ENCODE peak calls at places on chromosomes 12 and 14, in seven cellular contexts. One of them, this sample, is unnamed.

GRCh38 chr12:115405471-115405860 is 721.5 kb upstream of the TBX3 start:
- DNase-seq in HepG2: no peak
- DNase-seq in sigmoid colon: no peak
- DNase-seq in upper lobe of left lung: no peak
- DNase-seq in transverse colon: no peak
- DNase-seq in SK-N-SH: no peak
- DNase-seq in suprapubic skin: no peak
- DNase-seq in this sample: no peak

GRCh38 chr12:46377678-46378077 is 5.1 kb upstream of the SLC38A2 start:
- DNase-seq in HepG2: no peak
- DNase-seq in sigmoid colon: no peak
- DNase-seq in upper lobe of left lung: no peak
- DNase-seq in transverse colon: no peak
- DNase-seq in SK-N-SH: no peak
- DNase-seq in suprapubic skin: no peak
- DNase-seq in this sample: no peak

GRCh38 chr14:35898217-35898775 is 72.2 kb downstream of the BRMS1L start:
- DNase-seq in HepG2: no peak
- DNase-seq in sigmoid colon: no peak
- DNase-seq in upper lobe of left lung: no peak
- DNase-seq in transverse colon: no peak
- DNase-seq in SK-N-SH: no peak
- DNase-seq in suprapubic skin: no peak
- DNase-seq in this sample: no peak

GRCh38 chr12:56165369-56165768 is 7.2 kb downstream of the MYL6 start:
- DNase-seq in HepG2: no peak
- DNase-seq in sigmoid colon: no peak
- DNase-seq in upper lobe of left lung: peak; percentile 63
- DNase-seq in transverse colon: no peak
- DNase-seq in SK-N-SH: no peak
- DNase-seq in suprapubic skin: no peak
- DNase-seq in this sample: no peak

GRCh38 chr14:76993743-76994142 is 34.8 kb downstream of the IRF2BPL start:
- DNase-seq in HepG2: no peak
- DNase-seq in sigmoid colon: no peak
- DNase-seq in upper lobe of left lung: no peak
- DNase-seq in transverse colon: no peak
- DNase-seq in SK-N-SH: peak; percentile 76
- DNase-seq in suprapubic skin: no peak
- DNase-seq in this sample: no peak

GRCh38 chr12:67648306-67649164 is at the start of gene DYRK2:
- DNase-seq in HepG2: peak; percentile 29
- DNase-seq in sigmoid colon: peak; percentile 90
- DNase-seq in upper lobe of left lung: peak; percentile 97
- DNase-seq in transverse colon: peak; percentile 85
- DNase-seq in SK-N-SH: peak; percentile 94
- DNase-seq in suprapubic skin: peak; percentile 83
- DNase-seq in this sample: peak; percentile 82

GRCh38 chr14:104351849-104352492 is 213.6 kb downstream of the KIF26A start:
- DNase-seq in HepG2: no peak
- DNase-seq in sigmoid colon: no peak
- DNase-seq in upper lobe of left lung: no peak
- DNase-seq in transverse colon: peak; percentile 1
- DNase-seq in SK-N-SH: no peak
- DNase-seq in suprapubic skin: no peak
- DNase-seq in this sample: no peak

GRCh38 chr12:29066061-29066588 is 83.0 kb upstream of the FAR2 start:
- DNase-seq in HepG2: no peak
- DNase-seq in sigmoid colon: peak; percentile 70
- DNase-seq in upper lobe of left lung: no peak
- DNase-seq in transverse colon: no peak
- DNase-seq in SK-N-SH: no peak
- DNase-seq in suprapubic skin: no peak
- DNase-seq in this sample: no peak

GRCh38 chr12:115375188-115375991 is 691.4 kb upstream of the TBX3 start:
- DNase-seq in HepG2: peak; percentile 28
- DNase-seq in sigmoid colon: no peak
- DNase-seq in upper lobe of left lung: no peak
- DNase-seq in transverse colon: no peak
- DNase-seq in SK-N-SH: no peak
- DNase-seq in suprapubic skin: no peak
- DNase-seq in this sample: no peak

GRCh38 chr12:89707992-89708792 is 446 bp downstream of the ATP2B1 start:
- DNase-seq in HepG2: no peak
- DNase-seq in sigmoid colon: peak; percentile 79
- DNase-seq in upper lobe of left lung: peak; percentile 92
- DNase-seq in transverse colon: peak; percentile 47
- DNase-seq in SK-N-SH: peak; percentile 56
- DNase-seq in suprapubic skin: peak; percentile 82
- DNase-seq in this sample: peak; percentile 36

GRCh38 chr14:38350102-38350501 is 94.2 kb upstream of the CLEC14A start:
- DNase-seq in HepG2: no peak
- DNase-seq in sigmoid colon: no peak
- DNase-seq in upper lobe of left lung: no peak
- DNase-seq in transverse colon: no peak
- DNase-seq in SK-N-SH: no peak
- DNase-seq in suprapubic skin: no peak
- DNase-seq in this sample: no peak

GRCh38 chr12:112164326-112164660 is 38.9 kb downstream of the TRAFD1 start:
- DNase-seq in HepG2: no peak
- DNase-seq in sigmoid colon: peak; percentile 42
- DNase-seq in upper lobe of left lung: no peak
- DNase-seq in transverse colon: no peak
- DNase-seq in SK-N-SH: no peak
- DNase-seq in suprapubic skin: peak; percentile 32
- DNase-seq in this sample: no peak

GRCh38 chr14:24984846-24985589 is 64.9 kb downstream of the STXBP6 start:
- DNase-seq in HepG2: no peak
- DNase-seq in sigmoid colon: peak; percentile 78
- DNase-seq in upper lobe of left lung: no peak
- DNase-seq in transverse colon: peak; percentile 80
- DNase-seq in SK-N-SH: no peak
- DNase-seq in suprapubic skin: no peak
- DNase-seq in this sample: peak; percentile 39

GRCh38 chr14:68279777-68280233 is 460.2 kb downstream of the RAD51B start:
- DNase-seq in HepG2: no peak
- DNase-seq in sigmoid colon: no peak
- DNase-seq in upper lobe of left lung: no peak
- DNase-seq in transverse colon: no peak
- DNase-seq in SK-N-SH: no peak
- DNase-seq in suprapubic skin: no peak
- DNase-seq in this sample: no peak

GRCh38 chr12:114316076-114316475 is 89.9 kb downstream of the TBX5 start:
- DNase-seq in HepG2: no peak
- DNase-seq in sigmoid colon: no peak
- DNase-seq in upper lobe of left lung: no peak
- DNase-seq in transverse colon: no peak
- DNase-seq in SK-N-SH: no peak
- DNase-seq in suprapubic skin: no peak
- DNase-seq in this sample: no peak

GRCh38 chr12:39230086-39230485 is 212.8 kb downstream of the KIF21A start:
- DNase-seq in HepG2: no peak
- DNase-seq in sigmoid colon: no peak
- DNase-seq in upper lobe of left lung: no peak
- DNase-seq in transverse colon: no peak
- DNase-seq in SK-N-SH: no peak
- DNase-seq in suprapubic skin: no peak
- DNase-seq in this sample: no peak

DNA sequence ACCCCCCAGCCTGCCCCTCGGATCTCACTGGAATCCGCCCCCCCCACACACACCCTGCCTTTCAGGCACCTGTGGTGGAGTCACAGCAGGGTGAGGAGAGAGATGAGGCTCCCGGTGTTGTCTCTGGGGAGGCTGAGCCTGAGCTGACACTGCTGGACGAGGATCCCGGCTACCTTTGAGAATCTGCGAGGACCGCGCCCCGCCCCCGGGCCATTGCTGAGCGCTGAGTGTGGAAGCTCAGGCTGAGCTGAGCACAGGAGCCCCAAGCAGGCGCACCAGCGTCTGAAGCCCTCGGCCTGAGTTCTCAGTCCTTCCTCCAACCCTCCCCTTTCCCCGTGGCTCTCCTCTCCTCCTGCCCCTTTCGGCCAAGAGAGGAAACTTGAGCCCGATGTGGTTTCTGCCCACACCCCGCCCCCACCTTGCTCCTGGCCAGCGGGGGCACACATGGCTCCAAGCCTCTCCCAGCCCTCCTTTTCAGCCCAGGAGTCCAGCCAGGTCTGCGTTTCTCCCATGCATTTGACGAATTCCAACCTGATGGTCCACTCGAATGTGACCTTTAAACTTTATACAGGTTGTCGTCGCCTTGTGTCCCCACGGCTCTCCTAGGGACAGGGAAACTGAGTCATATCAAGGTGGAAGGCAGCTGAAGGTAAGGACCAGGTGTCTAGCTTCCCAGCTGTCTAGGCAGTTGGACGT is at the start of gene NFE2:
- DNase-seq in HepG2: peak; percentile 58
- DNase-seq in sigmoid colon: no peak
- DNase-seq in upper lobe of left lung: peak; percentile 92
- DNase-seq in transverse colon: peak; percentile 54
- DNase-seq in SK-N-SH: peak; percentile 49
- DNase-seq in suprapubic skin: no peak
- DNase-seq in this sample: peak; percentile 66
- TF ChIP-seq EP300 in HepG2: no peak
- TF ChIP-seq EP300 in sigmoid colon: no peak
- TF ChIP-seq EP300 in upper lobe of left lung: no peak
- TF ChIP-seq EP300 in transverse colon: no peak
- TF ChIP-seq EP300 in SK-N-SH: no peak
- TF ChIP-seq EP300 in suprapubic skin: no peak
- TF ChIP-seq EP300 in this sample: no peak

DNA sequence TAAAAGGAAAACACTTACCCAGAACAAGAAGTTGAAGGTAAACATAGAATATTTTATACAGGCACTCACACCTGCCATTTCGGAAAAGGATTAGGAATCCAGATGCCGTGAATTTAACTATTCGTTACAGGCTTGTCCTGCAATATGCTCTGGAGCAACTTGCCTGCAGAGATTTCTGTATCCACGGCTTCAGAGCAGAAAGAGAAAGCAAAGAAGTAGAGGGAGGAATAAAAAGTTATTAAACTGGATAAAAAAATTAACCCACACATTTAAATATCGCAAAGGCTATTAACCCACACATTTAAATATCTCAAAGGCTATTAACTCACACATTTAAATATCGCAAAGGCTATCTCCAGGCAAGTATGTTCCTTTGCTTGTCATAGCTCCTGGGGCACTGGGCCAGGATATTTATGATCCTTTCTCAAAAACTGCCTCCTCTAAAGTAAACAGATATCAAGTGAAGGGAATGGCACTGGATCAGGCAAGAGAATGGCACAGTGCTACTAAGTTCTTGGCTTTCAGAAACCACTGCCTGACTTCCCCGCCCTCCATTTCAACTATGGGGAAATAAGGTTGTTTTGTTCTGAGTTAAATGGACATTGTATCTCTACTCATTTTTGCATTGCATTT is at the start of gene TSPAN8:
- DNase-seq in HepG2: peak; percentile 64
- DNase-seq in sigmoid colon: no peak
- DNase-seq in upper lobe of left lung: no peak
- DNase-seq in transverse colon: peak; percentile 77
- DNase-seq in SK-N-SH: no peak
- DNase-seq in suprapubic skin: no peak
- DNase-seq in this sample: peak; percentile 66
- TF ChIP-seq POLR2AphosphoS5 in HepG2: no peak
- TF ChIP-seq POLR2AphosphoS5 in sigmoid colon: no peak
- TF ChIP-seq POLR2AphosphoS5 in upper lobe of left lung: no peak
- TF ChIP-seq POLR2AphosphoS5 in transverse colon: peak; percentile 73
- TF ChIP-seq POLR2AphosphoS5 in SK-N-SH: no peak
- TF ChIP-seq POLR2AphosphoS5 in suprapubic skin: no peak
- TF ChIP-seq POLR2AphosphoS5 in this sample: peak; percentile 43

DNA sequence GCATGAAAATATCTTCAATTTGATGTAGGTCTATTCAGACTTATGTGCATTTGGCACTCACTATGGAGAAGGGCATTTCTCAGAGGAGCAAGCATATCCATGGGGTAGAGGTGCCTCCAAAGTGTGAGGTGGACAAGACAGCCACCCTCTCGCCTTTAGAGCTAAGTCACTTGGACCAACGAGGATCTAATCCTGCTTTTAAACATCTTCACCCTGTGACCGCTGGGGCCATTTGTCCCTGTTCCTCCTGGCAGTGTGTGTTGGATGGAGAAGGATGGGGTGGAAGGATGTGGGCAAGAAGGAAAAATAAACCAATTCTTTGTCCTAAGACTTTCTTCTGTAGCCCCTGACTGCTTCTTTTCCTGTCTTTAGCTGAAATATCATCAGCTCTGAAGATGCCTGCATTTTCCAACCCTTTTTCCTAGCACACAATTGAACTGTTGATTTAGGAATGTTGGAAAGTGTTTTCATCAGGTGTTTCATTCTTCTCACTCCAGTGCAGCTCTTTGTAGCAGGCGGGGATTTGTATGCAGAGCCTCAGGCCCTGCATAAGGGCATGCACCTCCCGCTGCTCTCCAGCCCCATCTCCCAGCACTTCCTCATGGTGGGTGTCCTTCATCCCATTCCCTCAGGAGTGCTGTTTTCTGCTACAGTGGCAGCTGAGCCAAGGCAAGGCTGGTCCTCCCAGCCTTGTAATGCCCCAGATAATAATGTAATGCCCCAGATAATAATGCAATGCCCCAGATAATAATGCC is 5.3 kb downstream of the FGF6 start:
- DNase-seq in HepG2: no peak
- DNase-seq in sigmoid colon: no peak
- DNase-seq in upper lobe of left lung: no peak
- DNase-seq in transverse colon: no peak
- DNase-seq in SK-N-SH: no peak
- DNase-seq in suprapubic skin: no peak
- DNase-seq in this sample: no peak
- H3K27ac ChIP-seq in HepG2: no peak overlapping the region
- H3K27ac ChIP-seq in sigmoid colon: no peak overlapping the region
- H3K27ac ChIP-seq in upper lobe of left lung: no peak overlapping the region
- H3K27ac ChIP-seq in transverse colon: no peak overlapping the region
- H3K27ac ChIP-seq in SK-N-SH: no peak overlapping the region
- H3K27ac ChIP-seq in suprapubic skin: no peak overlapping the region
- H3K27ac ChIP-seq in this sample: no peak overlapping the region

GRCh38 chr12:15608931-15609330 is 180.3 kb downstream of the EPS8 start:
- DNase-seq in HepG2: no peak
- DNase-seq in sigmoid colon: no peak
- DNase-seq in upper lobe of left lung: no peak
- DNase-seq in transverse colon: no peak
- DNase-seq in SK-N-SH: no peak
- DNase-seq in suprapubic skin: no peak
- DNase-seq in this sample: no peak

GRCh38 chr12:15608406-15608805 is 180.8 kb downstream of the EPS8 start:
- DNase-seq in HepG2: no peak
- DNase-seq in sigmoid colon: no peak
- DNase-seq in upper lobe of left lung: no peak
- DNase-seq in transverse colon: no peak
- DNase-seq in SK-N-SH: no peak
- DNase-seq in suprapubic skin: no peak
- DNase-seq in this sample: no peak

DNA sequence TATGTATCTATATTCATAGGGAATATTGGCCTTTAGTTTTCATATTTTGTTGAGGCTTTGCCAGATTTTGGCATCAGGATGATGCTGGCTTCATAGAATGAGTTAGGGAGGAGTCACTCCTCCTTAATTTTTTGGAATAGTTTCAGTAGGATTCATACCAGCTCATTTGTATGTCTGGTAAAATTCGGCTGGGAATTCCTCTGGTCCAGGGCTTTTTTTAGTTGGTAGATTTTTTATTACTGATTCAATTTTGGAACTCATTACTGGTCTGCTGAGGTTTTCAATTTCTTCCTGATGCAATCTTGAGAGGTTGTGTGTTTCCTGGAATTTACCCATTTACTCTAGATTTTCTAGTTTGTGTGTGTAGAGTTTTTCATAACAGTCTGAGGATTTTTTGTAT is 175.2 kb downstream of the EPS8 start:
- DNase-seq in HepG2: no peak
- DNase-seq in sigmoid colon: no peak
- DNase-seq in upper lobe of left lung: no peak
- DNase-seq in transverse colon: no peak
- DNase-seq in SK-N-SH: no peak
- DNase-seq in suprapubic skin: no peak
- DNase-seq in this sample: no peak
- TF ChIP-seq EP300 in HepG2: no peak
- TF ChIP-seq EP300 in sigmoid colon: no peak
- TF ChIP-seq EP300 in upper lobe of left lung: no peak
- TF ChIP-seq EP300 in transverse colon: no peak
- TF ChIP-seq EP300 in SK-N-SH: no peak
- TF ChIP-seq EP300 in suprapubic skin: no peak
- TF ChIP-seq EP300 in this sample: no peak

This sample was measured in stomach.